ENCODE peak calls at places on chromosomes 5 and 9, in ten cellular contexts. J is AG04450, F is left lung, I is HL-60, G is WERI-Rb-1, S is SK-N-SH, A is OCI-LY7, Q is neural progenitor cell, D is cardiac muscle cell, T is tibial nerve. K is an unnamed sample.

GRCh38 chr5:39264528-39264927 is 45.2 kb upstream of the FYB1 start:
- DNase-seq in F (no peak), I (no peak), A (no peak), D (no peak), T (no peak), Q (no peak), S (no peak), G (no peak), J (no peak), K (no peak)

GRCh38 chr5:107812570-107813141 is 141.9 kb upstream of the EFNA5 start:
- DNase-seq in S (no peak), D (peak), A (no peak), J (peak), F (no peak), T (no peak), G (no peak), I (no peak), Q (no peak), K (no peak)

GRCh38 chr5:129243058-129243457 is 148.5 kb downstream of the ISOC1 start:
- DNase-seq in T (no peak), A (no peak), D (peak), I (no peak), J (no peak), G (no peak), F (no peak), Q (no peak), S (peak), K (no peak)

GRCh38 chr9:70228098-70228497 is 30.7 kb upstream of the SMC5 start:
- DNase-seq in D (no peak), J (no peak), I (no peak), F (no peak), S (no peak), A (no peak), Q (no peak), T (no peak), G (no peak), K (no peak)

GRCh38 chr5:119304439-119304838 is 51.4 kb upstream of the TNFAIP8 start:
- DNase-seq in A (no peak), F (no peak), G (no peak), D (no peak), I (no peak), T (no peak), S (no peak), Q (no peak), J (no peak), K (no peak)

GRCh38 chr5:169354921-169355320 is 54.0 kb upstream of the SLIT3 start:
- DNase-seq in A (no peak), J (no peak), D (no peak), Q (no peak), I (no peak), G (no peak), T (no peak), S (no peak), F (no peak), K (no peak)

GRCh38 chr9:128122809-128123175 is 4.7 kb downstream of the PTGES2 start:
- DNase-seq in F (peak), Q (no peak), S (no peak), G (no peak), A (no peak), J (no peak), I (no peak), D (no peak), T (no peak), K (no peak)

GRCh38 chr5:179777456-179777855 is 16.3 kb upstream of the LTC4S start:
- DNase-seq in D (no peak), A (no peak), Q (no peak), S (no peak), I (no peak), F (no peak), G (no peak), J (no peak), T (no peak), K (no peak)

GRCh38 chr5:175750476-175751080 is 92.7 kb downstream of the HRH2 start:
- DNase-seq in A (no peak), Q (no peak), G (peak), S (peak), J (no peak), D (no peak), I (no peak), F (no peak), T (no peak), K (peak)

GRCh38 chr5:140128376-140128775 is 2.6 kb downstream of the IGIP start:
- DNase-seq in S (no peak), A (no peak), Q (no peak), J (no peak), I (no peak), F (no peak), D (no peak), G (no peak), T (no peak), K (no peak)

GRCh38 chr9:128103589-128103962 is 24.0 kb downstream of the PTGES2 start:
- DNase-seq in Q (no peak), A (peak), J (no peak), D (no peak), I (no peak), G (peak), F (no peak), T (no peak), S (no peak), K (no peak)

GRCh38 chr5:41908374-41909079 is 4.4 kb downstream of the RIMOC1 start:
- DNase-seq in T (no peak), I (no peak), F (no peak), G (no peak), S (no peak), A (no peak), D (no peak), Q (no peak), J (peak), K (no peak)

GRCh38 chr5:389891-390290 is 53.1 kb upstream of the EXOC3 start:
- DNase-seq in G (no peak), J (no peak), T (no peak), I (peak), A (no peak), F (no peak), D (no peak), Q (no peak), S (no peak), K (no peak)
- H3K27ac ChIP-seq in G (no peak), J (no peak), T (no peak), I (peak), A (no peak), F (no peak), D (no peak), Q (no peak), S (no peak), K (no peak)

DNA sequence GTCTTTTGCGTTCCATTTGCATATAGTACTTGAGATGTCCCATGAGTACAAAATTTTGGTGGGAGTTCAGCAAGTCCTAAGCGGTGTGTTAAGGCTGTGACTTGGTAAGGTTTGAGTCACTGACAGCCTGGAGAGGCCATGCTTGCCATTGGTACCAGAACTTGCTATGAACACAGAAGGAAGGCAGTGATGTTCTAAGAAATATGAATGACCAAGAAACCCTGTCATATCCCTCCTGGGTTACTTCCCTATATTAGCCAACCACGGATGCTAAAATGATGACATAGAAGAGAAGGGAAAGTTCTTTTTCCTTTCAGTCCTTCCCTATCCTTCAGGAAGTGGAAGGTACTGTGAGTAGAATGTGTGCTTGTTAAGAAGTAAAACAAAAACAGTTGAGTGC is 136.7 kb downstream of the GCNT1 start:
- DNase-seq in I (no peak), G (no peak), T (no peak), F (no peak), D (no peak), Q (no peak), A (no peak), S (no peak), J (no peak), K (no peak)
- H3K4me3 ChIP-seq in I (no peak), G (no peak), T (no peak), F (no peak), D (no peak), Q (no peak), A (no peak), S (no peak), J (no peak), K (no peak)

GRCh38 chr9:91948061-91948422 is 2.0 kb downstream of the ROR2 start:
- DNase-seq in Q (peak), A (no peak), F (no peak), S (peak), G (peak), J (no peak), I (no peak), T (no peak), D (peak), K (no peak)

GRCh38 chr9:91949946-91950664 is at the start of gene ROR2:
- DNase-seq in J (no peak), Q (peak), I (peak), F (peak), T (no peak), G (peak), A (no peak), D (peak), S (peak), K (no peak)

GRCh38 chr9:91946825-91947224 is 3.2 kb downstream of the ROR2 start:
- DNase-seq in D (no peak), G (no peak), F (no peak), A (no peak), T (no peak), I (no peak), Q (peak), S (no peak), J (no peak), K (no peak)

GRCh38 chr9:91949293-91949945 is 609 bp downstream of the ROR2 start:
- DNase-seq in S (peak), Q (peak), F (no peak), D (peak), I (no peak), G (peak), J (no peak), T (no peak), A (no peak), K (no peak)

DNA sequence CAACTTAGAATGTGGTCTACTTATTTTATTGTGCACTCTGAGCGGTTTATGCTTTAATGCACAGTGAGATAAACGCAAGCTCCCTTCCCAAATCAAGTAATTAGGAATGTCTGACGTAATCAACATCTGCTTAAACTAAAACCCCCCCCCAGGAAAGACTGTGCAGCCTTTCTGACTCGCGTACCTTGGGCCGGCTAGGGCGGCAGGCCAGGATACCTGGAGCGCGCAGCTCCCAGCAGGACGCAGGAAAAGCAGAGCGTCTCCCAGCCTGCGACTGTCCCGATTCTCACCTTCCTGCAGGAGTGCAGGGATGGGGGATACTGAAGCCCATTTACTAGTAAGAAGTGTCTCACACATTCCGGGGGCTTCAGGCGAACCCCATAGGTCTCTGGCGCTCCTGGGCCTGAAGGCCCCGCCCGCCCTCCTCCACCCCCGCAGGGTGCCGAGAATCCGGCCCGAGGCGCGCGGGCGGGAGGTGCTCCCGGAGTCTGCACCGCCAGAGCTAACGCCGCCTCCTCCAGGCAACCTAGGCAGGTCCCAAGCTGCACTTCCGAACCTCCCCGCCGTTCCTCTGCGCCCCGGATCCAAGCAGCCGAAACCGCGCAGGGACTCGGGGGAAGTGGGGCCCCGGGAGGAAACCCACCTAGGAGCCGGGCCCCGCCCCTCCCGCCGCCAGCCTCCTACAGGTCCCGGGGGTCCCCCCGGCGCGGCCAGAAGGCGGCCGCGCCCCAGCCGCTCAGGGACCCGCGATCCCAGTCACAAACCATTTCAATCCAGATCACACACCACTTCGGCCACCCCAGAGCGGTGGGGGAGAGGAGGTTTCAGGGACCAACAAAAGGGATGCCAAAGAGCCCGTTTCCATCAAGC is 1.4 kb downstream of the ROR2 start:
- DNase-seq in I (peak), S (peak), F (no peak), Q (peak), J (no peak), A (no peak), D (peak), T (no peak), G (peak), K (no peak)
- TF ChIP-seq CTCF in I (no peak), S (no peak), F (no peak), Q (peak), J (peak), A (no peak), D (peak), T (no peak), G (no peak), K (no peak)

DNA sequence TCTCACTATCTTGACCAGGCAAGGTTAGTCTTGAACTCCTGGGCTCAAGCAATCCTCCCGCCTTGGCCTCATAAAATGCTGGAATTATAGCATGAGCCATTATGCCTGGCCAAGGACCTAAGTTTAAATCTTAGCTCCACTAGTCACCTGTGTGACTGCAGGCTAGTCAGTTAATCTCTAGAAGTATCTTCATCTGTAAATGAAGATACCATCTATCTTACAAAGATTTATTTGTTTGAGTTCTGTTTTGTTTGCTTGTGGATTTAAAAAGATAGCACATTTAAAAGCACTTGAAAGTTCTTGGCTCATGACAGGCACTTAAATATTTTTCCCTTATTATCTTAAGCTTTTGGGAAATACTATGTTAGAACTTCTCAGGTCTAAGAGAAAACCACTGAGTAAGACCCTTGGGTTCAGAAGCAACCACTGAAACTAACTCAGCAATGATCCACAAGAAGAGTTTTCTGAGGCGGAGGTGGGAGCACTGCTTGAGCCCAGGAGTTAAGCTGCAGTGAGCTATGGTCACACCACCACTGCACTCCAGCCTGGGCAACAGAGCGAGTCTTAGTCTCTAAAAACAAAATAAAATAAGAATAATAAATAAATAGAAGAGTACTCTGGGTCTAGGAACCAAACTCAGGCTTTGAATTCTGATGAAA is 19.1 kb downstream of the TMEM245 start:
- DNase-seq in I (no peak), F (no peak), Q (no peak), G (no peak), S (no peak), D (no peak), J (no peak), T (no peak), A (no peak), K (no peak)
- H3K27ac ChIP-seq in I (no peak), F (peak), Q (no peak), G (no peak), S (no peak), D (peak), J (no peak), T (no peak), A (no peak), K (no peak)

DNA sequence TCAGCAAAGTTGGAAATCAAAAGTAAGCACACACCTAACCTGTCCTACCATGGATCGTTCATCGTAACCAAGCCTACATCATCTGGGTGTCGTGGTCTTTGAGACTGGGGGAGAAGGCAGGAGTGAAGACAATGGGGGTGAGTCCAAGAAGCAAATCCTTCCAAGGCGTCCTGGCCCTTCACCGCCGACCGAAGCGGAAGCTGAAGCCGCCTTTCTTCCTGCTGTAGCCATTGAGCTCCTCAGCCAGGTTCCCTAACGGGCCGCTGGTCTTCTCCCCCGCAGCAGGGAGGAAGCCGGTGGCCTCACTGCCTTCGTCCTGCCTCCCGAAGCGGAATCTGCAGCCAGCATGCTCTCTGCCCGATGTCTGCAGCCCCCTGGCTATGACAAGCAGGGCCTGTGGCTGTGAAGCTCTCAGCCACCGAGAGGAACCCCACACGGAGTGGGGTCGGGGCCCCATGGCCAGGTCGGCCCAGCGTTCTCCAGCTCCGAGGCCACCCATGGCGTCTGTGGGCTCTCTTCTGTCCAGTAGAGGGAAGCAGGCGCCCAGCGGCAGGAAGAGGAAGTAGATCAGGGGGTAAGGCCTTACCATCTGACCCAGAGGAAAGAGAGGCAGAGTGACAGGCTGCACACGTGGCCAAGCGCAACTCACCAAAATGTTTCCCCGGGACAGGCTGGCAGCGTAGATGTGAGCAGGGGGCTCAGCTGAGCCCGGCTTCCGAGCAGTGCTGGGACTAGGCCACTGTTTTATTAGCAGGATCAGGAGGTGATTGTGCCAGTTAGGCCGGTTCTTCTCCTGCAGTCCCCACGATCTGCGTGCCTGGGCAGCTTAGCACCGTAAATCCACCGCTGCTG is 3.1 kb downstream of the QRFP start:
- DNase-seq in I (peak), Q (peak), G (peak), T (peak), J (no peak), D (no peak), S (peak), A (no peak), F (peak), K (no peak)
- H3K4me3 ChIP-seq in I (peak), Q (no peak), G (no peak), T (no peak), J (no peak), D (no peak), S (no peak), A (no peak), F (no peak), K (no peak)

GRCh38 chr5:180799194-180799593 is 3.4 kb downstream of the MGAT1 start:
- DNase-seq in I (no peak), S (no peak), J (no peak), T (no peak), D (peak), A (no peak), G (peak), Q (peak), F (no peak), K (no peak)
- TF ChIP-seq CTCF in I (no peak), S (peak), J (peak), T (no peak), D (no peak), A (peak), G (peak), Q (peak), F (no peak), K (no peak)

DNA sequence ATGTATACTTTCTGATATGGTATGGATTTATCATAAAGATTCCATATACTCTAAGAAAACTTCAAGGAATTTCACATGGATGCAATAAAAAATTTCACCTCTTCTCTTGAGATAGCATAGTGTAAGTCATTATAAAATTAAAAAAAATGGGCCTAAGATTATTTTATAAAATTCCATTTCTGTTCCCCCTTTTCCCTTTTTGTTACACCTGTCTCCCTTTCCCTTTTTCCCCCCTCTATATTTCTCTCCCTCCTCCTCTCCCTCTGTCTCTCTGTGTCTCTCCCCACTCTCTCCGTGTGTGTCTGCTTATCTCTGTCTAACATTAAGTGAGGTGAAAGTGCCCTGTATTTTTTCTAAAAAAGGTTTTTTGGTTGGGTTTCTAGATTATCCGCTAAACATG is 180.2 kb downstream of the NIPBL start:
- DNase-seq in T (no peak), G (no peak), J (no peak), A (no peak), F (no peak), S (no peak), D (no peak), Q (no peak), I (no peak), K (no peak)
- H3K27ac ChIP-seq in T (no peak), G (no peak), J (no peak), A (no peak), F (no peak), S (no peak), D (no peak), Q (no peak), I (no peak), K (no peak)

GRCh38 chr5:173327948-173328895 is at the start of gene STC2:
- DNase-seq in F (peak), J (no peak), I (peak), D (peak), Q (peak), G (peak), T (peak), A (no peak), S (peak), K (no peak)

GRCh38 chr5:173328896-173329369 is 719 bp upstream of the STC2 start:
- DNase-seq in S (no peak), J (no peak), Q (peak), A (no peak), I (peak), G (peak), F (no peak), D (peak), T (no peak), K (no peak)

GRCh38 chr5:173326501-173326960 is 1.7 kb downstream of the STC2 start:
- DNase-seq in I (no peak), A (no peak), G (no peak), D (peak), J (peak), F (no peak), T (no peak), S (no peak), Q (peak), K (no peak)

GRCh38 chr5:173325091-173325698 is 3.0 kb downstream of the STC2 start:
- DNase-seq in Q (no peak), T (no peak), D (no peak), A (no peak), G (no peak), F (no peak), S (no peak), I (no peak), J (no peak), K (no peak)

GRCh38 chr5:173327084-173327947 is 898 bp downstream of the STC2 start:
- DNase-seq in J (no peak), Q (peak), G (no peak), D (peak), I (no peak), A (no peak), F (no peak), S (peak), T (no peak), K (no peak)
- H3K4me3 ChIP-seq in J (peak), Q (peak), G (peak), D (peak), I (peak), A (no peak), F (peak), S (peak), T (peak), K (peak)

GRCh38 chr9:106887066-106887465 is 24.1 kb downstream of the ZNF462 start:
- DNase-seq in J (no peak), F (no peak), D (no peak), G (no peak), A (no peak), T (no peak), S (no peak), I (no peak), Q (no peak), K (no peak)

GRCh38 chr9:106883626-106884190 is 20.7 kb downstream of the ZNF462 start:
- DNase-seq in A (no peak), J (no peak), Q (no peak), F (peak), G (no peak), I (no peak), D (no peak), S (no peak), T (no peak), K (no peak)

GRCh38 chr9:106885451-106885850 is 22.5 kb downstream of the ZNF462 start:
- DNase-seq in F (peak), Q (no peak), D (peak), G (no peak), I (no peak), S (no peak), J (peak), T (no peak), A (no peak), K (no peak)

GRCh38 chr9:106888992-106889631 is 26.1 kb downstream of the ZNF462 start:
- DNase-seq in J (no peak), F (no peak), D (no peak), G (no peak), A (no peak), T (no peak), S (no peak), Q (no peak), I (no peak), K (no peak)

GRCh38 chr9:106886111-106887046 is 23.4 kb downstream of the ZNF462 start:
- DNase-seq in T (no peak), J (no peak), D (no peak), F (no peak), A (no peak), G (no peak), I (no peak), Q (no peak), S (no peak), K (no peak)
- TF ChIP-seq CTCF in T (no peak), J (no peak), D (no peak), F (no peak), A (no peak), G (no peak), I (no peak), Q (no peak), S (no peak), K (no peak)